ENCODE peak calls at places on chromosomes 12 and 14, in six cellular contexts. E is upper lobe of left lung, W is left lung, J is lower leg skin, I is neural progenitor cell, A is astrocyte of the spinal cord. B is an unnamed sample.

GRCh38 chr14:72610831-72611200 is 283.1 kb downstream of the DPF3 start:
- DNase-seq in E (no peak), W (no peak), J (no peak), I (no peak), A (no peak), B (no peak)

GRCh38 chr12:22625671-22626251 is 790 bp downstream of the ETNK1 start:
- DNase-seq in E (peak; percentile 39), W (peak; percentile 44), J (peak; percentile 22), I (peak; percentile 82), A (peak; percentile 45), B (peak; percentile 33)

GRCh38 chr14:68580676-68581075 is 212.2 kb downstream of the ZFP36L1 start:
- DNase-seq in E (no peak), W (peak; percentile 20), J (no peak), I (no peak), A (no peak), B (no peak)

GRCh38 chr14:58777541-58777979 is 139.8 kb downstream of the DACT1 start:
- DNase-seq in E (no peak), W (no peak), J (no peak), I (peak; percentile 18), A (peak; percentile 84), B (no peak)

GRCh38 chr12:131536337-131536736 is 174.6 kb upstream of the SFSWAP start:
- DNase-seq in E (no peak), W (no peak), J (no peak), I (no peak), A (no peak), B (no peak)

GRCh38 chr14:79464468-79464867 is 746.8 kb downstream of the DIO2 start:
- DNase-seq in E (no peak), W (no peak), J (no peak), I (no peak), A (peak; percentile 14), B (no peak)

GRCh38 chr12:2397356-2398045 is 344.7 kb downstream of the CACNA1C start:
- DNase-seq in E (no peak), W (no peak), J (no peak), I (no peak), A (no peak), B (no peak)

GRCh38 chr14:64387232-64387737 is 868 bp upstream of the MTHFD1 start:
- DNase-seq in E (peak; percentile 23), W (no peak), J (no peak), I (peak; percentile 56), A (peak; percentile 35), B (no peak)

GRCh38 chr12:87827638-87828264 is 201.4 kb downstream of the C12orf50 start:
- DNase-seq in E (no peak), W (no peak), J (no peak), I (no peak), A (peak; percentile 71), B (no peak)

GRCh38 chr14:54627718-54628345 is 60.9 kb downstream of the SAMD4A start:
- DNase-seq in E (no peak), W (no peak), J (no peak), I (peak; percentile 56), A (peak; percentile 78), B (peak; percentile 36)

GRCh38 chr12:43728117-43728516 is 30.5 kb downstream of the PUS7L start:
- DNase-seq in E (no peak), W (no peak), J (no peak), I (no peak), A (no peak), B (no peak)

GRCh38 chr14:87005336-87005735 is 987.6 kb downstream of the GALC start:
- DNase-seq in E (no peak), W (no peak), J (no peak), I (no peak), A (no peak), B (no peak)

GRCh38 chr14:104983231-104983721 is 2.3 kb upstream of the CLBA1 start:
- DNase-seq in E (no peak), W (no peak), J (no peak), I (no peak), A (no peak), B (no peak)

GRCh38 chr14:24071144-24071697 is at the start of gene CPNE6:
- DNase-seq in E (no peak), W (no peak), J (no peak), I (no peak), A (no peak), B (no peak)

GRCh38 chr14:91059576-91060471 is 617 bp downstream of the RPS6KA5 start:
- DNase-seq in E (peak; percentile 64), W (peak; percentile 54), J (peak; percentile 28), I (peak; percentile 88), A (no peak), B (peak; percentile 27)

GRCh38 chr12:4900327-4900726 is 9.4 kb upstream of the KCNA1 start:
- DNase-seq in E (no peak), W (no peak), J (no peak), I (no peak), A (no peak), B (no peak)

GRCh38 chr12:71589478-71589881 is 74.2 kb downstream of the ZFC3H1 start:
- DNase-seq in E (no peak), W (no peak), J (no peak), I (no peak), A (peak; percentile 22), B (no peak)

GRCh38 chr14:93571275-93571674 is 140.5 kb downstream of the UNC79 start:
- DNase-seq in E (no peak), W (no peak), J (no peak), I (no peak), A (no peak), B (no peak)

GRCh38 chr12:114692558-114693531 is 8.9 kb upstream of the TBX3 start:
- DNase-seq in E (no peak), W (no peak), J (no peak), I (peak; percentile 60), A (peak; percentile 22), B (no peak)

GRCh38 chr14:54259821-54260220 is 137.0 kb upstream of the CDKN3 start:
- DNase-seq in E (no peak), W (no peak), J (no peak), I (peak; percentile 24), A (no peak), B (no peak)

GRCh38 chr14:35438910-35439713 is 34.6 kb upstream of the NFKBIA start:
- DNase-seq in E (no peak), W (no peak), J (no peak), I (peak; percentile 11), A (no peak), B (no peak)

GRCh38 chr14:101600891-101601602 is 39.8 kb downstream of the DIO3 start:
- DNase-seq in E (no peak), W (no peak), J (peak; percentile 3), I (no peak), A (no peak), B (peak; percentile 5)

GRCh38 chr14:91363776-91364523 is 53.7 kb downstream of the CCDC88C start:
- DNase-seq in E (peak; percentile 71), W (peak; percentile 80), J (no peak), I (no peak), A (no peak), B (no peak)

GRCh38 chr12:131803995-131804521 is 24.1 kb upstream of the MMP17 start:
- DNase-seq in E (no peak), W (no peak), J (no peak), I (no peak), A (peak; percentile 32), B (no peak)

GRCh38 chr14:100735271-100735670 is 8.6 kb downstream of the DLK1 start:
- DNase-seq in E (no peak), W (peak; percentile 14), J (no peak), I (no peak), A (no peak), B (no peak)

GRCh38 chr12:57850924-57851323 is 4.4 kb upstream of the CTDSP2 start:
- DNase-seq in E (no peak), W (no peak), J (no peak), I (peak; percentile 17), A (no peak), B (no peak)

GRCh38 chr14:68843471-68844209 is 50.8 kb upstream of the ZFP36L1 start:
- DNase-seq in E (peak; percentile 82), W (peak; percentile 81), J (peak; percentile 75), I (peak; percentile 77), A (peak; percentile 73), B (peak; percentile 85)

GRCh38 chr14:54360667-54361066 is 36.1 kb upstream of the CDKN3 start:
- DNase-seq in E (no peak), W (no peak), J (no peak), I (no peak), A (no peak), B (no peak)

GRCh38 chr14:93375673-93376156 is 28.7 kb downstream of the COX8C start:
- DNase-seq in E (no peak), W (no peak), J (no peak), I (no peak), A (no peak), B (no peak)

GRCh38 chr12:88781909-88782308 is 201.6 kb upstream of the KITLG start:
- DNase-seq in E (no peak), W (no peak), J (no peak), I (no peak), A (no peak), B (no peak)

GRCh38 chr12:57755454-57756372 is 810 bp downstream of the MARCHF9 start:
- DNase-seq in E (peak; percentile 48), W (peak; percentile 58), J (no peak), I (peak; percentile 50), A (no peak), B (no peak)

GRCh38 chr12:125351788-125352187 is 286.6 kb downstream of the AACS start:
- DNase-seq in E (no peak), W (no peak), J (no peak), I (no peak), A (no peak), B (no peak)
- TF ChIP-seq CTCF in E (no peak), W (no peak), J (no peak), I (peak; percentile 20), A (no peak), B (no peak)

DNA sequence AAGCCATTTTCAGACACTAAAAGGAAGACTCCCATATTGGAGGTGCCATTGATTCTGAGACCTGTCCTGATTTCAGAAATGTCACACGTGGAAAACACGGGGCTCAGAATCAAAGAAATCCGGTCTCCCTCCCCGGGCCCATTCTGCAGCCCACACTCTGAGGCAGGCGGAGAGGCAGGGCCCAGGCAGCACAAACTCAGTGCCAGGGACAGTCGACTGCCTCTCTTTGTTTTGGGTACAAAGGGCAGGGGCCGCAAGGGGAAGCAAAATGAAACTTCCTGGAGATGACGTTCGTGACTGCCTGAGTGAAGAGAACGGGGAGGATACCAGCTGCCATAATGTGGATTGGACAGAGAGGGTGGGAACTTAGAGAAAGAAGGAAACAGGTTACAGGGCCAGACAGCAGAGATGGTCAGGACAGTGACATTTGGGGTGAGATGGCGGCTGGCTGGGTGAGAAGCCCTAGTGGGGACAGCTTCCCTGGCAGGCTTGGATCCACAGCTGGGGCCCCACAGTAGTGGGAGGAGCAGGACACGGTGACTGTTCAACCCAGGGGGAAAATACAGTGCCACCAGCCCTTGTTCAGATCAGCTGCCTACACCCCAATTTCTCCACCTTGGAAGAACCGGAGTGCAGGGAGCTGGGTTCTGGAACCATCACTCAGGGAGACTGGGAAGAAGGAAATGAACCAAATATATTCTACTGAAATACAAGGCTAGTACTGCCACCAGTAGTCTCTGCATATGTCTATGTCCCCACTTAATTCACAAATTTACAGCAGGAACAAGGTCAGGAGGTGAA is 8.1 kb downstream of the GAPDH start:
- DNase-seq in E (no peak), W (no peak), J (no peak), I (no peak), A (no peak), B (no peak)
- H3K4me3 ChIP-seq in E (no peak overlapping the region), W (no peak overlapping the region), J (no peak overlapping the region), I (no peak overlapping the region), A (no peak overlapping the region), B (no peak overlapping the region)

GRCh38 chr14:39432619-39433451 is 602 bp upstream of the FBXO33 start:
- DNase-seq in E (peak; percentile 95), W (peak; percentile 94), J (peak; percentile 81), I (peak; percentile 93), A (peak; percentile 88), B (no peak)
- TF ChIP-seq CTCF in E (peak; percentile 17), W (no peak), J (no peak), I (no peak), A (peak; percentile 12), B (no peak)

GRCh38 chr12:130160306-130160705 is 2.0 kb upstream of the FZD10 start:
- DNase-seq in E (no peak), W (no peak), J (no peak), I (no peak), A (no peak), B (no peak)
- H3K4me3 ChIP-seq in E (no peak overlapping the region), W (no peak overlapping the region), J (no peak overlapping the region), I (peak overlapping the region; percentile 67), A (no peak overlapping the region), B (no peak overlapping the region)